ENCODE peak calls at places on chromosomes 7 and 10, in ten cellular contexts. Y is stimulated activated CD8-positive, alpha-beta memory T cell treated with anti-CD3 and anti-CD28 coated beads, Interleukin-12 subunit alpha, Interleukin-12 subunit beta, amount 100 ng/mL, for 1 hour; F is H9; L is heart left ventricle; U is HCEC 1CT; I is T-helper 1 cell; K is HT1080; M is NCI-H1105; A is midbrain; N is GM20000. H is an unnamed sample.

GRCh38 chr7:56009695-56010094 is 41.5 kb downstream of the PSPH start:
- DNase-seq in L (no peak), U (no peak), F (no peak), N (no peak), A (peak; percentile 89), M (peak; percentile 82), I (no peak), Y (no peak), K (no peak), H (no peak)

GRCh38 chr7:34091330-34091917 is 186.1 kb downstream of the BMPER start:
- DNase-seq in N (no peak), A (no peak), I (no peak), F (peak; percentile 37), K (peak; percentile 19), Y (no peak), M (no peak), U (peak; percentile 22), L (no peak), H (no peak)

GRCh38 chr7:133593561-133593960 is 340.7 kb downstream of the EXOC4 start:
- DNase-seq in L (no peak), M (no peak), K (no peak), N (no peak), U (no peak), F (no peak), I (no peak), Y (no peak), A (no peak), H (no peak)

GRCh38 chr10:114541081-114541833 is 116.8 kb downstream of the ABLIM1 start:
- DNase-seq in K (peak; percentile 44), A (no peak), U (no peak), F (no peak), L (peak; percentile 88), M (no peak), N (no peak), Y (peak; percentile 64), I (peak; percentile 55), H (no peak)

GRCh38 chr10:14244801-14245211 is 85.9 kb downstream of the FRMD4A start:
- DNase-seq in N (no peak), L (no peak), Y (no peak), A (no peak), U (peak; percentile 62), I (no peak), M (no peak), K (peak; percentile 74), F (no peak), H (peak; percentile 27)

GRCh38 chr7:66088861-66089838 is 13.5 kb downstream of the ASL start:
- DNase-seq in N (no peak), M (no peak), F (no peak), Y (no peak), I (no peak), A (no peak), U (no peak), K (no peak), L (no peak), H (no peak)

GRCh38 chr10:53314856-53315255 is 542.3 kb upstream of the MBL2 start:
- DNase-seq in Y (no peak), A (no peak), N (no peak), U (no peak), F (no peak), I (no peak), K (peak; percentile 95), L (no peak), M (no peak), H (peak; percentile 97)

GRCh38 chr10:60208676-60209269 is 180.9 kb downstream of the ANK3 start:
- DNase-seq in A (peak; percentile 62), M (no peak), U (peak; percentile 58), L (no peak), K (peak; percentile 19), Y (no peak), F (no peak), I (no peak), N (peak; percentile 8), H (peak; percentile 6)

GRCh38 chr10:67492317-67493019 is 203.5 kb downstream of the CTNNA3 start:
- DNase-seq in N (no peak), L (no peak), A (no peak), I (no peak), K (no peak), M (no peak), U (no peak), Y (no peak), F (no peak), H (peak; percentile 12)

GRCh38 chr10:33325929-33326328 is 8.5 kb downstream of the NRP1 start:
- DNase-seq in I (no peak), L (no peak), F (no peak), M (no peak), A (no peak), Y (no peak), N (no peak), K (no peak), U (no peak), H (no peak)

GRCh38 chr10:17229967-17230682 is 2.1 kb downstream of the VIM start:
- DNase-seq in L (peak; percentile 85), M (peak; percentile 52), Y (peak; percentile 81), I (peak; percentile 81), A (no peak), N (peak; percentile 75), K (peak; percentile 79), F (peak; percentile 89), U (peak; percentile 74), H (no peak)

GRCh38 chr7:35792472-35793224 is 8.2 kb upstream of the SEPTIN7 start:
- DNase-seq in N (no peak), M (no peak), K (no peak), U (no peak), Y (no peak), F (no peak), I (no peak), A (no peak), L (no peak), H (no peak)

GRCh38 chr7:92835851-92836488 is 403 bp downstream of the CDK6 start:
- DNase-seq in I (no peak), M (no peak), A (no peak), K (no peak), L (peak; percentile 24), N (peak; percentile 55), U (peak; percentile 15), F (no peak), Y (no peak), H (no peak)

GRCh38 chr7:41110186-41110585 is 592.7 kb downstream of the INHBA start:
- DNase-seq in F (no peak), Y (no peak), A (no peak), U (peak; percentile 73), N (no peak), M (no peak), I (no peak), L (no peak), K (peak; percentile 90), H (no peak)

H was measured in epithelial cell of proximal tubule.